ENCODE peak calls at places on chromosomes 1 and 21, in eight cellular contexts. One of them, this sample, is unnamed. For H3K27me3, the result is how much of the 10 kb centered on the place peaks cover.

GRCh38 chr1:10692401-10693021 is 103.9 kb downstream of the CASZ1 start:
- DNase-seq in HepG2: peak
- DNase-seq in colonic mucosa: peak
- DNase-seq in tibial nerve: no peak
- DNase-seq in hepatocyte: peak
- DNase-seq in keratinocyte: no peak
- DNase-seq in cardiac muscle cell: peak
- DNase-seq in astrocyte: no peak
- DNase-seq in this sample: no peak

GRCh38 chr1:87104945-87105344 is 190.5 kb downstream of the HS2ST1 start:
- DNase-seq in HepG2: no peak
- DNase-seq in colonic mucosa: no peak
- DNase-seq in tibial nerve: no peak
- DNase-seq in hepatocyte: no peak
- DNase-seq in keratinocyte: no peak
- DNase-seq in cardiac muscle cell: no peak
- DNase-seq in astrocyte: no peak
- DNase-seq in this sample: no peak

GRCh38 chr1:226542623-226543103 is 5.9 kb upstream of the STUM start:
- DNase-seq in HepG2: peak
- DNase-seq in colonic mucosa: peak
- DNase-seq in tibial nerve: no peak
- DNase-seq in hepatocyte: no peak
- DNase-seq in keratinocyte: no peak
- DNase-seq in cardiac muscle cell: no peak
- DNase-seq in astrocyte: no peak
- DNase-seq in this sample: no peak

GRCh38 chr21:44767834-44768831 is 33.5 kb downstream of the UBE2G2 start:
- DNase-seq in HepG2: no peak
- DNase-seq in colonic mucosa: no peak
- DNase-seq in tibial nerve: no peak
- DNase-seq in hepatocyte: no peak
- DNase-seq in keratinocyte: no peak
- DNase-seq in cardiac muscle cell: peak
- DNase-seq in astrocyte: no peak
- DNase-seq in this sample: no peak

GRCh38 chr1:248926401-248927182 is 20.6 kb downstream of the PGBD2 start:
- DNase-seq in HepG2: no peak
- DNase-seq in colonic mucosa: no peak
- DNase-seq in tibial nerve: no peak
- DNase-seq in hepatocyte: no peak
- DNase-seq in keratinocyte: no peak
- DNase-seq in cardiac muscle cell: no peak
- DNase-seq in astrocyte: peak
- DNase-seq in this sample: no peak

GRCh38 chr1:201190624-201191051 is at the start of gene IGFN1:
- DNase-seq in HepG2: no peak
- DNase-seq in colonic mucosa: no peak
- DNase-seq in tibial nerve: no peak
- DNase-seq in hepatocyte: no peak
- DNase-seq in keratinocyte: no peak
- DNase-seq in cardiac muscle cell: peak
- DNase-seq in astrocyte: no peak
- DNase-seq in this sample: no peak

GRCh38 chr1:162562452-162562828 is 918 bp downstream of the UAP1 start:
- DNase-seq in HepG2: peak
- DNase-seq in colonic mucosa: peak
- DNase-seq in tibial nerve: no peak
- DNase-seq in hepatocyte: peak
- DNase-seq in keratinocyte: no peak
- DNase-seq in cardiac muscle cell: no peak
- DNase-seq in astrocyte: peak
- DNase-seq in this sample: no peak

GRCh38 chr21:29403291-29403690 is 104.6 kb downstream of the BACH1 start:
- DNase-seq in HepG2: no peak
- DNase-seq in colonic mucosa: no peak
- DNase-seq in tibial nerve: no peak
- DNase-seq in hepatocyte: no peak
- DNase-seq in keratinocyte: no peak
- DNase-seq in cardiac muscle cell: no peak
- DNase-seq in astrocyte: no peak
- DNase-seq in this sample: no peak

GRCh38 chr21:40606341-40606740 is 240.6 kb downstream of the DSCAM start:
- DNase-seq in HepG2: no peak
- DNase-seq in colonic mucosa: no peak
- DNase-seq in tibial nerve: no peak
- DNase-seq in hepatocyte: no peak
- DNase-seq in keratinocyte: no peak
- DNase-seq in cardiac muscle cell: no peak
- DNase-seq in astrocyte: no peak
- DNase-seq in this sample: no peak

GRCh38 chr1:206029484-206029883 is 5.8 kb upstream of the CTSE start:
- DNase-seq in HepG2: no peak
- DNase-seq in colonic mucosa: peak
- DNase-seq in tibial nerve: peak
- DNase-seq in hepatocyte: peak
- DNase-seq in keratinocyte: no peak
- DNase-seq in cardiac muscle cell: no peak
- DNase-seq in astrocyte: peak
- DNase-seq in this sample: no peak

GRCh38 chr1:57232500-57232899 is 191.4 kb downstream of the DAB1 start:
- DNase-seq in HepG2: peak
- DNase-seq in colonic mucosa: no peak
- DNase-seq in tibial nerve: no peak
- DNase-seq in hepatocyte: no peak
- DNase-seq in keratinocyte: no peak
- DNase-seq in cardiac muscle cell: no peak
- DNase-seq in astrocyte: no peak
- DNase-seq in this sample: no peak

GRCh38 chr1:81172483-81172882 is 628.3 kb upstream of the ADGRL2 start:
- DNase-seq in HepG2: no peak
- DNase-seq in colonic mucosa: no peak
- DNase-seq in tibial nerve: no peak
- DNase-seq in hepatocyte: no peak
- DNase-seq in keratinocyte: no peak
- DNase-seq in cardiac muscle cell: no peak
- DNase-seq in astrocyte: no peak
- DNase-seq in this sample: no peak

GRCh38 chr1:31798433-31799195 is 17.2 kb downstream of the SPOCD1 start:
- DNase-seq in HepG2: peak
- DNase-seq in colonic mucosa: no peak
- DNase-seq in tibial nerve: no peak
- DNase-seq in hepatocyte: peak
- DNase-seq in keratinocyte: peak
- DNase-seq in cardiac muscle cell: no peak
- DNase-seq in astrocyte: peak
- DNase-seq in this sample: peak

GRCh38 chr1:91811363-91812025 is 74.5 kb downstream of the TGFBR3 start:
- DNase-seq in HepG2: no peak
- DNase-seq in colonic mucosa: no peak
- DNase-seq in tibial nerve: no peak
- DNase-seq in hepatocyte: no peak
- DNase-seq in keratinocyte: no peak
- DNase-seq in cardiac muscle cell: no peak
- DNase-seq in astrocyte: no peak
- DNase-seq in this sample: no peak

GRCh38 chr1:202014060-202014459 is 3.7 kb downstream of the ELF3 start:
- DNase-seq in HepG2: no peak
- DNase-seq in colonic mucosa: no peak
- DNase-seq in tibial nerve: no peak
- DNase-seq in hepatocyte: no peak
- DNase-seq in keratinocyte: no peak
- DNase-seq in cardiac muscle cell: no peak
- DNase-seq in astrocyte: no peak
- DNase-seq in this sample: no peak

GRCh38 chr1:223748405-223748772 is 36.0 kb downstream of the CAPN2 start:
- DNase-seq in HepG2: no peak
- DNase-seq in colonic mucosa: no peak
- DNase-seq in tibial nerve: no peak
- DNase-seq in hepatocyte: peak
- DNase-seq in keratinocyte: no peak
- DNase-seq in cardiac muscle cell: no peak
- DNase-seq in astrocyte: peak
- DNase-seq in this sample: no peak

DNA sequence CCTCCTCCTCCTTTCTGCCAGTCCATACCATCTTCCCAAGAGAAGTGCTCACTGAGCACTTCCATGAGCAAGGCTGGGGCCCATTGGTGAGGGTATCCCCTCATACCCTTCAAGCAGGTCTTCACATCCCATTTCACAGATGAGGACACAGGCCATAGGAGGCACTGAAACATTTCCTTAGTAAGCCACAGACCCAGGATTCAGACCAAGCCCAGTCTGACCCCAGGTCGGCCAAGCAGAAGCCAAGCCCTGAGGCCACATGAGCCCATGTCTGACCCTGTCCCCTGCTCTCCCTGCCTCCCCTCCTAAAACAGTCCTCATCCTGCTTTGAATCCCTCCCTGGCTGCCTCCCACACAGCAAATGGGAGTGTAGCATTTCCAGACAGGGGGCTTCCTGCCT is 146.2 kb downstream of the ZSCAN20 start:
- DNase-seq in HepG2: no peak
- DNase-seq in colonic mucosa: no peak
- DNase-seq in tibial nerve: no peak
- DNase-seq in hepatocyte: no peak
- DNase-seq in keratinocyte: no peak
- DNase-seq in cardiac muscle cell: no peak
- DNase-seq in astrocyte: no peak
- DNase-seq in this sample: no peak
- H3K27me3 ChIP-seq in HepG2: under half
- H3K27me3 ChIP-seq in colonic mucosa: under half
- H3K27me3 ChIP-seq in tibial nerve: under half
- H3K27me3 ChIP-seq in hepatocyte: under half
- H3K27me3 ChIP-seq in keratinocyte: under half
- H3K27me3 ChIP-seq in cardiac muscle cell: under half
- H3K27me3 ChIP-seq in astrocyte: under half
- H3K27me3 ChIP-seq in this sample: under half

GRCh38 chr1:8667869-8668595 is 149.4 kb downstream of the RERE start:
- DNase-seq in HepG2: peak
- DNase-seq in colonic mucosa: no peak
- DNase-seq in tibial nerve: no peak
- DNase-seq in hepatocyte: no peak
- DNase-seq in keratinocyte: no peak
- DNase-seq in cardiac muscle cell: peak
- DNase-seq in astrocyte: peak
- DNase-seq in this sample: no peak

GRCh38 chr1:8669608-8670335 is 147.7 kb downstream of the RERE start:
- DNase-seq in HepG2: no peak
- DNase-seq in colonic mucosa: no peak
- DNase-seq in tibial nerve: no peak
- DNase-seq in hepatocyte: no peak
- DNase-seq in keratinocyte: no peak
- DNase-seq in cardiac muscle cell: no peak
- DNase-seq in astrocyte: no peak
- DNase-seq in this sample: no peak

GRCh38 chr1:8674912-8675311 is 142.5 kb downstream of the RERE start:
- DNase-seq in HepG2: no peak
- DNase-seq in colonic mucosa: no peak
- DNase-seq in tibial nerve: no peak
- DNase-seq in hepatocyte: no peak
- DNase-seq in keratinocyte: no peak
- DNase-seq in cardiac muscle cell: no peak
- DNase-seq in astrocyte: peak
- DNase-seq in this sample: no peak

GRCh38 chr1:8670371-8670818 is 147.0 kb downstream of the RERE start:
- DNase-seq in HepG2: peak
- DNase-seq in colonic mucosa: no peak
- DNase-seq in tibial nerve: no peak
- DNase-seq in hepatocyte: no peak
- DNase-seq in keratinocyte: no peak
- DNase-seq in cardiac muscle cell: peak
- DNase-seq in astrocyte: peak
- DNase-seq in this sample: no peak

DNA sequence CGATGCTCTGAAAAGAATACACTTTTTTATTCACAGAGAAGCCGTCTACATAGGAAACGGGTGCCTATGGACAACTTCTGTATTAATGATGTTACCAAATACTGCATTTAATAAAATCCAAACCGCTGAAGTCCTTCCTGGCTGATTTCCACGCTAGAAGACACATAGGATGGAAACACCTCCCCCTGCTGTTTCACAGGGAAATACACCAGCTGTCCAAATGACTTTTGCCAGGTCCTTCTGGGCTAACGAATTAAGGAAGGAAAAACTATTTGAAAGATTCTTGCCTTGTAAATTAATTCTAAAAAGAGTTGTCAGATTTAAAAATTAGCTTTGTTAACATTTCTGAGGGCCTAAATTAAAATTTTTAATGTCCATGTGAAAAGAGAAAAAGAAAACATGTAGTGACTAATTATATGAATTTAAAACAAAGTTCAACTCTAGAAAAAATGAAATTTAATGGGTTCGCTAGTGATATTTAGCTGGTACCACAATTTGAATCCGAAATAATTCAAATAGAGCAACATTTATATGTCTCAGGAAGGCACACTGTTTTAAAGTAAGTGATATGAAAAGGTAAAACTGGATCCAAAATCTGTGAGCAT is 146.0 kb downstream of the RERE start:
- DNase-seq in HepG2: peak
- DNase-seq in colonic mucosa: peak
- DNase-seq in tibial nerve: no peak
- DNase-seq in hepatocyte: peak
- DNase-seq in keratinocyte: no peak
- DNase-seq in cardiac muscle cell: peak
- DNase-seq in astrocyte: peak
- DNase-seq in this sample: no peak
- TF ChIP-seq CTCF in HepG2: peak
- TF ChIP-seq CTCF in colonic mucosa: peak
- TF ChIP-seq CTCF in tibial nerve: peak
- TF ChIP-seq CTCF in hepatocyte: peak
- TF ChIP-seq CTCF in keratinocyte: peak
- TF ChIP-seq CTCF in cardiac muscle cell: peak
- TF ChIP-seq CTCF in astrocyte: peak
- TF ChIP-seq CTCF in this sample: peak

DNA sequence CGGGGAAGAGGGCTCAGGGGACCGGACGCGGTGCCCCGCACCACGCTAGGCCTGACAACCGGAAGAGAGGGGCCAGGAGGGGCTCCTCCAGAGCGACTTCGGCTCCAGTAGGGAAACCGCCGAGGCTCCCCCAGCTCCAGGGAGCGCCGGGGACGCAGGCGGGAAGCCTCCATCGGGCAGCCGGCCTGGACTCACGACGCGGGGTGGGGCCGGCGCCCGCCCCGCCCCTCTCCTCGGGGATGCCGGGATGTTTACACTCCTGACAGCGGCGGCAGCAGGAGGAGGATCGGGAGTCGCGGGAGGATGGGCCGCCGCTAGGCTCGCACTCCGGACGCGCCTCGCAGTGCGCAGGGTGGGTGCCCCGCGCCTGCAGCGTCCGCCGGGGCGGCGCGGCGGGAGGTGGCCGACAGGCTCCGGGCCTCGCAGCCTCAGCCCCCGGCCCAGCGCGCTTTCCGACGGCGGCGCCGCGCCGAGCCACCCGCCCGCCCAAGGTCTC is at the start of gene NEK7:
- DNase-seq in HepG2: peak
- DNase-seq in colonic mucosa: peak
- DNase-seq in tibial nerve: peak
- DNase-seq in hepatocyte: peak
- DNase-seq in keratinocyte: no peak
- DNase-seq in cardiac muscle cell: peak
- DNase-seq in astrocyte: peak
- DNase-seq in this sample: no peak
- H3K4me3 ChIP-seq in HepG2: peak
- H3K4me3 ChIP-seq in colonic mucosa: peak
- H3K4me3 ChIP-seq in tibial nerve: peak
- H3K4me3 ChIP-seq in hepatocyte: peak
- H3K4me3 ChIP-seq in keratinocyte: peak
- H3K4me3 ChIP-seq in cardiac muscle cell: peak
- H3K4me3 ChIP-seq in astrocyte: peak
- H3K4me3 ChIP-seq in this sample: peak

GRCh38 chr1:4803335-4803734 is 148.9 kb downstream of the AJAP1 start:
- DNase-seq in HepG2: no peak
- DNase-seq in colonic mucosa: no peak
- DNase-seq in tibial nerve: no peak
- DNase-seq in hepatocyte: no peak
- DNase-seq in keratinocyte: no peak
- DNase-seq in cardiac muscle cell: no peak
- DNase-seq in astrocyte: no peak
- DNase-seq in this sample: no peak
- H3K27me3 ChIP-seq in HepG2: under half
- H3K27me3 ChIP-seq in colonic mucosa: under half
- H3K27me3 ChIP-seq in tibial nerve: under half
- H3K27me3 ChIP-seq in hepatocyte: under half
- H3K27me3 ChIP-seq in keratinocyte: under half
- H3K27me3 ChIP-seq in cardiac muscle cell: under half
- H3K27me3 ChIP-seq in astrocyte: under half
- H3K27me3 ChIP-seq in this sample: under half